ENCODE peak calls at places on chromosomes 2 and 18, in seven cellular contexts. L is bronchial epithelial cell, S is GM13977, A is AG09309, D is pancreas, I is AG10803, G is foreskin keratinocyte. N is an unnamed sample.

GRCh38 chr2:166610180-166610919 is 116.3 kb upstream of the SCN7A start:
- DNase-seq in L (no peak), G (peak), I (no peak), S (no peak), A (no peak), D (peak), N (no peak)

GRCh38 chr2:27964067-27964466 is 73.5 kb downstream of the BABAM2 start:
- DNase-seq in A (no peak), S (no peak), D (no peak), I (no peak), G (no peak), L (no peak), N (no peak)

GRCh38 chr2:129923265-129924141 is 56.0 kb upstream of the RAB6C start:
- DNase-seq in G (peak), S (peak), I (peak), L (peak), A (no peak), D (peak), N (peak)

GRCh38 chr2:182043861-182044260 is 58.2 kb downstream of the PPP1R1C start:
- DNase-seq in A (no peak), G (peak), S (no peak), D (no peak), L (peak), I (no peak), N (no peak)

GRCh38 chr2:176174382-176174834 is 14.1 kb upstream of the HOXD1 start:
- DNase-seq in G (no peak), D (no peak), A (no peak), S (no peak), I (no peak), L (no peak), N (peak)

GRCh38 chr2:153519260-153519875 is 40.8 kb upstream of the RPRM start:
- DNase-seq in G (peak), A (peak), I (peak), L (peak), S (peak), D (peak), N (peak)

GRCh38 chr2:235984552-235984951 is 183.6 kb downstream of the GBX2 start:
- DNase-seq in S (no peak), I (no peak), L (no peak), G (no peak), A (no peak), D (no peak), N (no peak)

GRCh38 chr2:69688212-69688611 is 44.7 kb upstream of the AAK1 start:
- DNase-seq in L (no peak), D (no peak), A (no peak), I (no peak), G (no peak), S (no peak), N (no peak)

GRCh38 chr2:103139628-103140268 is 377.9 kb downstream of the TMEM182 start:
- DNase-seq in S (no peak), A (no peak), D (no peak), L (no peak), I (no peak), G (no peak), N (no peak)

DNA sequence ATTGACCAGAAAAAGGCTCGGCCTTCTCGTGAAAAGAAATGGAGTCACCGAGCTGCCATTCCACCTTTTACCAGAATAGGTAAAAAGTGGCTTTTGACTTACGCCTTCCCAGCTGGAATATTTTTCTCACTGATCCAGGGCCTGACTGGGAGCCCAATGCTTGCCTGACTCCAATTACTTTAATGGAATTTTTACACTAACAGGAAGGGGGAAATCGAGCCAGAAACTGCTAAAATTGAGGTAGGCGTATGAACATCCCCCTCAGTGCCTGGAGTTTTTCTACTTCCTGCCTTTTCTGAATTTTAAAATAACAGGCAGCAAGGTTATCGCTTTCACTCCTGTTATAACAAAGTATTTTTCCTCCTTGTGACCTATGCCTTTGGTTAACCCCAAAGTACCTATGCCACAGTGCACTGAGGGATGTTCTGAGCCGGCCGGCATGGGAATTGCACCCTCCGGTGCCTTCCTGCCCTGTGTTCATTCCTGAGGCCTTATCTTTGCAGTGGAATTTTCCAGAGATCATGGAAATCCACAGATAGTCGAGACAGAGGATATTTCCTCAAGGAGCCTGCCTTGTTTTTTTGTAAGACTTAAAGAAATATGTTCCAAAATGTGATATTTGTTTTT is 18.3 kb upstream of the RPL31 start:
- DNase-seq in D (no peak), I (no peak), A (no peak), L (no peak), S (no peak), G (no peak), N (no peak)
- TF ChIP-seq CTCF in D (no peak), I (no peak), A (no peak), L (no peak), S (no peak), G (no peak), N (no peak)

GRCh38 chr18:77857926-77858325 is 608.3 kb downstream of the GALR1 start:
- DNase-seq in S (no peak), L (no peak), G (no peak), A (no peak), I (no peak), D (no peak), N (no peak)
- TF ChIP-seq CTCF in S (no peak), L (no peak), G (no peak), A (no peak), I (no peak), D (no peak), N (no peak)

DNA sequence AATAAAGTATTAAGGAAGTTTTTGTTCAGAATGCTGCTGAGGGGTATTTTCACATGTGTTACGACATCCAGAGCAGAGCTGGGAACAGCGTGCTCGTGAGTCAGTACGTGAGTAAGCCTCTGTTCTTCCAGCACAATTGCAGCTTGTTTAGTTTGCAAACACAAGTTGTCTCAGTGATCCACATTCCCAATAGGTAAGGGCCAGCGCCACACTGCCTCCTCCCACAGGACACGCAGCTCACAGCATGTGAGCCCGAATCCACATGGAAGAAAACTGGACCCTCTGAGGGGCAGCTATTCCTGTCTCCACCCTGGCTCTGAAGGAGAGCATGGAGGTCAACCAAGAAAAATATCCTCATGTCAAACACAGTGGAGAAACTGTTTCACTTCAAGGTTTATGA is 173.9 kb upstream of the PID1 start:
- DNase-seq in L (peak), D (no peak), A (peak), I (peak), G (peak), S (no peak), N (no peak)
- TF ChIP-seq CTCF in L (peak), D (no peak), A (no peak), I (no peak), G (peak), S (no peak), N (no peak)

DNA sequence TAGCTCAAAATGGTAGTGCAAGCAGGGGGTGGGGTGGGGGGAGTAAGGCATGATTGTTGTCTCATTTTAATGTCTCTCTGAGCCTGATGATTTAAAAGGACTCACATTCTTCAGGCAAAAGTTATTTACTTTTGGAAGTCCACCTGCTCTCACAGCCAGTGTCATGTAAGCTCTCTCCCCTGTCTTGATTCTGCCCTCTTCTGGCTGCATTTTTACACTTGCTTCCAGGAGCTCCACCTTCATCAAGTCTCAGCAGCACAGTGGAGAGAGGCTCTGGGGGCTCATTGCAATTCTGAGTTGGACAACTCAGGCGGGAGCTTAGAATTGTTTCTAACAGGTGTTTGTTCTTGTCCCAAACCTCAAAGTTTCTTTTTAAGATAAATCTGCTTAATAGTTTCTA is 39.2 kb downstream of the GNAL start:
- DNase-seq in A (no peak), I (peak), D (no peak), L (peak), G (no peak), S (no peak), N (peak)
- TF ChIP-seq CTCF in A (peak), I (peak), D (no peak), L (peak), G (peak), S (peak), N (no peak)

DNA sequence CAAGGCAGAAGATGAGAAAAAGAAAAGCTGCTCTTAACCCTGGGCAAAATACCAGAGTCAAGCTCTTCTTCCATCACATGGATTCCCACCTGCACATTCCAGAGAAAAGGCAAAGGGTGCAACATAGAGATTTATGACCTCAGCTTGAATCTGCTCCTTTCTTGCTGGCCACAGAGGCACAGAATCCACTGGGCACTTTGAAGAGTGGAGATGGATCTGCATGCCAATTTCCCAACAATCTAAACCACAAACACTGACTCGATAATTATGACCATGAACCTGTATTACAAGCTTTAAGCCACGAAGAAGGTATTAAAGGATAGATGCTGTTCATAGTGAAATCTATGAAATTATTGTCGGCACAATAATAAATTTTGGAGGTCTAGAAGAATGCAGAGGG is 237.3 kb downstream of the PID1 start:
- DNase-seq in A (no peak), L (peak), D (no peak), G (peak), I (peak), S (no peak), N (no peak)
- TF ChIP-seq CTCF in A (no peak), L (no peak), D (no peak), G (no peak), I (no peak), S (no peak), N (no peak)

GRCh38 chr2:199602271-199602895 is 144.6 kb upstream of the SATB2 start:
- DNase-seq in D (no peak), G (no peak), I (no peak), A (no peak), L (peak), S (no peak), N (no peak)

GRCh38 chr2:199603748-199604291 is 146.1 kb upstream of the SATB2 start:
- DNase-seq in A (no peak), L (no peak), S (no peak), I (no peak), D (no peak), G (no peak), N (no peak)

GRCh38 chr2:199607914-199608313 is 150.2 kb upstream of the SATB2 start:
- DNase-seq in L (no peak), G (no peak), A (no peak), D (no peak), S (no peak), I (no peak), N (no peak)

GRCh38 chr2:199602896-199603482 is 145.2 kb upstream of the SATB2 start:
- DNase-seq in D (no peak), I (no peak), A (no peak), G (no peak), L (no peak), S (no peak), N (no peak)

DNA sequence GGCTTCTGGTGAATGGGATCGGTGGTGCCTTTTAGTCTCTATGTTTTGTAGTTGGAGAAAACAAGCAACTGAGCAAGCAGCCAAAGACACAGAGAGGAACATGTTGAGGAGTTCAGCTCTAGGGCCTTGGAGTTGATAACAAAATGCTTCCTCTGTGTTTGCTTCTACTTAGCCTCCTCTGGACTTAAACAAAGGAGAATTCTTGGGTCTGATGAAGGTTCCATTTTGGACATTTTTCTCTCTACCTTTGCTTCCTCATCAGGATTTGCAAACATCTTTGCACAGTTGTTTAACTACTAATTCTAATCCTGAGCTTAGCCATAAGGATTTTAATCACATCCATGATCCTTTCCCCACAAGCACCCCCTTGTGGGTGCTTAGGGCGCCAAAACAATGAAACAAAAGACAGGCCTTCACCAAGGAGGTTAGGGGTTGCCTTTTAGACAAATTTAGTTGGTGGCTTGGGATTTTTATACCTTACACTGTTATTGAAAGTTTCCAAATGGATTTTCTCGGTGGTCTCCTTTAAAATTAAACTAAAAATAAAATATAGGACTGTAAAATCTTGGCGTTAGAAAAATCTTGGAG is 148.5 kb upstream of the SATB2 start:
- DNase-seq in I (no peak), D (no peak), G (no peak), S (no peak), L (no peak), A (no peak), N (no peak)
- TF ChIP-seq CTCF in I (peak), D (no peak), G (peak), S (no peak), L (peak), A (peak), N (no peak)

GRCh38 chr2:174632847-174633620 is 35.4 kb upstream of the WIPF1 start:
- DNase-seq in L (no peak), A (no peak), G (no peak), S (no peak), I (peak), D (no peak), N (no peak)

GRCh38 chr2:174633621-174633927 is 36.0 kb upstream of the WIPF1 start:
- DNase-seq in S (no peak), I (peak), D (no peak), G (no peak), A (no peak), L (no peak), N (no peak)

GRCh38 chr2:174635747-174636399 is 38.3 kb upstream of the WIPF1 start:
- DNase-seq in G (no peak), L (no peak), S (no peak), I (peak), D (no peak), A (no peak), N (no peak)

GRCh38 chr2:174635015-174635593 is 37.5 kb upstream of the WIPF1 start:
- DNase-seq in D (no peak), G (no peak), A (no peak), S (no peak), L (no peak), I (peak), N (no peak)

DNA sequence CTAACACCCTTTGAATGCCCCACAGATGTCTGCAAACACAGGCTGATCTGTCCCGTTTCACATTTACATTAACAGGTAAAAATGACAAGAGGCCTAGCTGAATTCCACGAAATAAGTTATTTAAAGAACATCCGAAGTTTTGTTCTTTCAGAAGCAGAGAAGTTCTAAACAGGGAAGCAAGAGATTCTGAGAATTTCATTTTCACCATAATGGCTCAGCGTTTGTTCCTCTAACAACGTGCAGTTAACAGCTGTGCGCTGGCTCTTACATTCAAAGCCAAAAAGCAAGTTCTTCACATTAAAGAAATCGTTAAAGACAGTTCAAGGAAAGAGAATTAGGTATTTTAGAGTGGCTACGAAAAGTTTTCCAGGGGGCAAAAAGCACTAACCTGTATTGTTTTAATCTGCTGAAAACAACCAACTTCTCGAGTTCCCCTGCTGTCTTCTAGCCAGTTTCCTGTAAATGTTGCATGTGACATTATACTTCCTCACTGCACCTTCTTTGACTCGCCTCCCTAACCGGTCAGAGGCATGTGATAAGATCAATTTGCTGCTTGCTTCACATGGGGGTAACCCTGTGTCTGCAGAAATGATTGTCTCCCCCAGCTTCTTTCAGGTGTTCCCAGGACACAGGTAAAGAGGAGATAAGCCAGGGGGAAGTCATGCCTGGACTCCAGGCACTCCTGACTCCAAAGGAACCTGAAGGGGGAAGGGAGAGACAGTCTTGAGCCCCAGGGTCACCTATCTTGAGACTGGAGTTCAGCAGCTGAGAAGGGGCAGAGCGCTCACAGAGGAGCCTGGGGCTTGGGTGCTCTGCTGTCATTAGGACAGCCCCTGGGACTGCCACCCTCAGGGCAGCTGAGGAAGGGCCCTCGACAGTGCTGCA is 36.8 kb upstream of the WIPF1 start:
- DNase-seq in A (no peak), L (no peak), D (no peak), S (peak), I (peak), G (no peak), N (peak)
- TF ChIP-seq CTCF in A (no peak), L (no peak), D (no peak), S (peak), I (no peak), G (no peak), N (peak)

GRCh38 chr2:173568054-173568453 is 213.4 kb downstream of the CDCA7 start:
- DNase-seq in A (peak), L (peak), I (peak), G (no peak), D (no peak), S (no peak), N (no peak)
- TF ChIP-seq CTCF in A (peak), L (peak), I (peak), G (peak), D (no peak), S (peak), N (no peak)

DNA sequence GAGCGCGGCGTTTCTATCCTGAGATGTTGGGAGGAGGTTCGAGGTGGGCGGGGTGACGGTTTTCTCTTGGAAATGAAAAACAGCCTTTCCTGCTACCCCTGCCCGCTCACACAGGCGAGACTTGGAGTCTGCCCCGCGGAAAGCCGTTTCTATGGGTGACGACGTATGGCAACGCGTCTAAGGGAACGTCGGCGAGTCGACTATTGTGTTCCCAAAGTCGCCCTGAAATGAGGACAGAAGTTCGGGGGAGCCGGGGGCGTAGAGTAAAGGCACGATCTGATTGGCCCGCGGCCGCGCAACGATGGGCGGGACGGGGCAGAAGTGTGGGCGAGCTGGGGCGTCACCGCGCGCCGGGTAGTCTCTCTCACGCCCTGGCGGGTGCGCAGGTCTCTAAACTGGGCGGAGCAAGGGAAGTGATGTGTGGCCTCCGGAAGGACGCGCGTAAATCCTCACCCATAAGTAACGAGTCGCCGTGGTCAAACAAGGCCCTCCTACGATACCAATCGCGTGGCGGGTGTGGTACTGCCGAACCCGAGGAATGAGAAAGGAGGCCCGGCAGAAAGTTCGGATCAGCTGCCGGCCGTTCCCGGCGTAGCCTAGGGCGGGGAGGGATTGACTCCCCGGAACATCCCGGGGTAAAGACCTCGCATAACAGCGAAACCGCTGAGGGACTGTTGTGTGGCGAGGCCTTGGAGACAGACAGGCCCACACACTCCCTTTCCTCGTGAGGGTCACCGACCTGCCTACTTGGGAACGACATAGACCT is 89.6 kb downstream of the FAM161A start:
- DNase-seq in S (peak), L (peak), D (peak), A (peak), G (peak), I (peak), N (peak)
- TF ChIP-seq CTCF in S (no peak), L (no peak), D (no peak), A (no peak), G (no peak), I (no peak), N (no peak)

N was measured in GM13976.